ENCODE peak calls at places on chromosomes 1 and 21, in eight cellular contexts. H is testis; N is CD8-positive, alpha-beta memory T cell; S is CD8-positive, alpha-beta T cell; Y is uterus; F is right lobe of liver; W is Panc1; T is heart left ventricle. R is an unnamed sample. For H3K4me1, the result is how much of the 10 kb centered on the place peaks cover.

GRCh38 chr1:109931189-109931672 is 20.6 kb downstream of the CSF1 start:
- DNase-seq in H (peak), N (no peak), S (peak), Y (peak), F (peak), W (no peak), T (peak), R (peak)

GRCh38 chr1:57404914-57405313 is 18.9 kb downstream of the DAB1 start:
- DNase-seq in H (no peak), N (no peak), S (no peak), Y (no peak), F (no peak), W (no peak), T (no peak), R (no peak)

GRCh38 chr1:40096977-40097782 is at the start of gene PPT1:
- DNase-seq in H (peak), N (peak), S (peak), Y (peak), F (peak), W (peak), T (peak), R (peak)

GRCh38 chr1:109814993-109815786 is 51.5 kb upstream of the EPS8L3 start:
- DNase-seq in H (no peak), N (no peak), S (no peak), Y (no peak), F (no peak), W (no peak), T (no peak), R (no peak)

GRCh38 chr1:99170516-99170915 is 93.8 kb upstream of the PLPPR4 start:
- DNase-seq in H (no peak), N (no peak), S (no peak), Y (no peak), F (no peak), W (no peak), T (no peak), R (no peak)

GRCh38 chr1:218739426-218739825 is 394.3 kb downstream of the TGFB2 start:
- DNase-seq in H (peak), N (no peak), S (no peak), Y (peak), F (no peak), W (no peak), T (peak), R (no peak)

GRCh38 chr1:154955718-154956513 is at the start of gene PBXIP1:
- DNase-seq in H (peak), N (peak), S (peak), Y (peak), F (peak), W (no peak), T (peak), R (peak)

GRCh38 chr1:6265173-6265572 is 4.3 kb upstream of the GPR153 start:
- DNase-seq in H (no peak), N (no peak), S (no peak), Y (no peak), F (no peak), W (no peak), T (no peak), R (no peak)

GRCh38 chr1:53344921-53345838 is 17.3 kb upstream of the LRP8 start:
- DNase-seq in H (no peak), N (no peak), S (peak), Y (no peak), F (peak), W (no peak), T (no peak), R (no peak)

GRCh38 chr1:76580206-76580605 is 287.1 kb upstream of the ST6GALNAC5 start:
- DNase-seq in H (no peak), N (no peak), S (no peak), Y (no peak), F (no peak), W (no peak), T (no peak), R (no peak)

GRCh38 chr1:198601936-198602889 is 36.6 kb upstream of the PTPRC start:
- DNase-seq in H (no peak), N (no peak), S (no peak), Y (no peak), F (no peak), W (no peak), T (no peak), R (no peak)

GRCh38 chr1:186741640-186742039 is 61.4 kb upstream of the PTGS2 start:
- DNase-seq in H (no peak), N (no peak), S (no peak), Y (no peak), F (no peak), W (no peak), T (no peak), R (no peak)

GRCh38 chr21:45473496-45474322 is 68.5 kb downstream of the SLC19A1 start:
- DNase-seq in H (no peak), N (no peak), S (no peak), Y (no peak), F (peak), W (no peak), T (no peak), R (no peak)
- H3K4me1 ChIP-seq in H (under half), N (under half), S (under half), Y (under half), F (under half), W (under half), T (half or more), R (under half)

GRCh38 chr1:9689971-9690381 is 38.4 kb downstream of the PIK3CD start:
- DNase-seq in H (peak), N (no peak), S (peak), Y (peak), F (peak), W (no peak), T (peak), R (peak)

GRCh38 chr1:9689011-9689706 is 37.6 kb downstream of the PIK3CD start:
- DNase-seq in H (peak), N (peak), S (peak), Y (peak), F (peak), W (no peak), T (peak), R (peak)

GRCh38 chr1:9691108-9691445 is 39.5 kb downstream of the PIK3CD start:
- DNase-seq in H (no peak), N (no peak), S (no peak), Y (no peak), F (no peak), W (no peak), T (no peak), R (no peak)

GRCh38 chr1:9691726-9692125 is 40.2 kb downstream of the PIK3CD start:
- DNase-seq in H (no peak), N (no peak), S (no peak), Y (no peak), F (no peak), W (no peak), T (no peak), R (no peak)

DNA sequence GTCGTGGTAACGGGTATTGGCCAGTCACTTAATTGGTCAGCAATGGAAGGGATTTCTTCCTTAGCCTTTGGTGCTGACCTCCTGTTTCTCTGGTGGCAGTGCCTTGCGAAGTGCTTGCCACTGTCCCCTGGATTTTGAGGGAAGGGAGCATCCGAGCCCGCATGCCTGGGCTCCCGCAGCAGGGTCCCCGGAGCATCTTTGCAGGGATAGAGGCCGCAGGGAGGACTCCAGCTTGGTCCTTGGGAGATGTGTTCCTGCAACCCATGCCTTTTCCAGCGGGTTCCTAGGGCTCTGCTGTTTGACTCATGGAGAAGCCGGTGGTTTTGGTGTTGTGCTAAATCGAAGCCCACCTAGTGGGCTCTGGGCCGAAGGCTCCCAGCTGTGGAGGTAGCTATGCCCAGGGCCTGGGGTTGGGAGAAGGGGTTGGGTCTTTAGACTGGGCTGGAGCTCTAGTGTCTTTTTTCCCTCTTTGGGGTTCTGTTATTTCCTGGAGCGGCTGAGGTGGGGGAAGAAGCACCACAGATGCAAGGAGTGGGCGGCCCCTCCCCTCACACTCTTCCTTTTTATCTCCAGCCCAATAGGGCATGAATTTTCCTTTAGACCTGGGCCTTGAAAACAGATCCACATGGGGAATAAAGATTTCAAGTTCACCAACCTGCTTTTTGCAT is 39.0 kb downstream of the PIK3CD start:
- DNase-seq in H (no peak), N (no peak), S (no peak), Y (no peak), F (no peak), W (no peak), T (no peak), R (no peak)
- H3K4me3 ChIP-seq in H (no peak), N (peak), S (peak), Y (no peak), F (no peak), W (peak), T (peak), R (no peak)

DNA sequence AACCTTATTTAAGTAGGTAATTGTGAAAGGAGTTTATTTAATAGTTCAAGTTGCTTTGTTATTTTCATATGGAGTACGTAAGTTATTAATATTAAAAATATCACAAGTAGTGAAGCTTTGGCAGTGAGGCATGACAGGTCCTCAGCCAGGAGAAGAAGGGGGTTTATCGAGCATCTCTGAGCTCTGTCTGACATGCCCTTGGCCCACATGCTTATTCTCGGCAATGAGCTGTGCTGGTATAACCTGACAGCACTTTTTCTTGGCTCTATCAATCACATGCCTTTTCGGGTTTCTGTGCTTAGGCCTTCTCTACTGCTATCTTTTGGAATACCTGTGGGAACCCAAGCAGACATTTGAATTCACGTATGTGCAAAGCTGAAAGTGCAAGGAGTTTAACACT is 84.8 kb downstream of the OLFM3 start:
- DNase-seq in H (no peak), N (no peak), S (no peak), Y (no peak), F (no peak), W (no peak), T (peak), R (no peak)
- H3K4me1 ChIP-seq in H (under half), N (under half), S (under half), Y (under half), F (under half), W (under half), T (under half), R (under half)

GRCh38 chr1:235093013-235093618 is 35.5 kb downstream of the TOMM20 start:
- DNase-seq in H (peak), N (no peak), S (no peak), Y (no peak), F (no peak), W (no peak), T (peak), R (peak)
- H3K4me3 ChIP-seq in H (no peak), N (no peak), S (no peak), Y (no peak), F (no peak), W (no peak), T (peak), R (no peak)

GRCh38 chr1:204278973-204279372 is 65.2 kb upstream of the GOLT1A start:
- DNase-seq in H (no peak), N (no peak), S (no peak), Y (no peak), F (no peak), W (no peak), T (no peak), R (no peak)
- H3K4me1 ChIP-seq in H (under half), N (under half), S (under half), Y (under half), F (half or more), W (under half), T (half or more), R (under half)

GRCh38 chr1:117653732-117654484 is 48.1 kb downstream of the TENT5C start:
- DNase-seq in H (no peak), N (no peak), S (no peak), Y (no peak), F (no peak), W (no peak), T (no peak), R (no peak)
- H3K4me3 ChIP-seq in H (no peak), N (peak), S (no peak), Y (no peak), F (no peak), W (no peak), T (no peak), R (no peak)

GRCh38 chr1:23337869-23338268 is 6.2 kb downstream of the HNRNPR start:
- DNase-seq in H (no peak), N (no peak), S (no peak), Y (no peak), F (no peak), W (no peak), T (no peak), R (no peak)
- H3K4me1 ChIP-seq in H (under half), N (under half), S (under half), Y (under half), F (under half), W (under half), T (half or more), R (under half)

GRCh38 chr1:160096491-160097116 is 1.8 kb downstream of the IGSF8 start:
- DNase-seq in H (no peak), N (no peak), S (no peak), Y (no peak), F (peak), W (no peak), T (no peak), R (no peak)
- H3K4me3 ChIP-seq in H (no peak), N (peak), S (peak), Y (no peak), F (peak), W (no peak), T (no peak), R (no peak)